ENCODE peak calls at places on chromosome 1, in nine cellular contexts. One of them, this sample, is unnamed.

GRCh38 chr1:241631674-241632073 is 8.5 kb downstream of the CHML start:
- DNase-seq in GM12891: no peak
- DNase-seq in lower leg skin: no peak
- DNase-seq in suprapubic skin: no peak
- DNase-seq in heart left ventricle: no peak
- DNase-seq in A549: no peak
- DNase-seq in adrenal gland: no peak
- DNase-seq in ovary: no peak
- DNase-seq in tibial nerve: no peak
- DNase-seq in this sample: no peak

GRCh38 chr1:101943237-101943636 is 53.5 kb downstream of the OLFM3 start:
- DNase-seq in adrenal gland: no peak
- DNase-seq in lower leg skin: no peak
- DNase-seq in ovary: no peak
- DNase-seq in A549: no peak
- DNase-seq in suprapubic skin: no peak
- DNase-seq in heart left ventricle: no peak
- DNase-seq in GM12891: no peak
- DNase-seq in tibial nerve: no peak
- DNase-seq in this sample: no peak

GRCh38 chr1:211698161-211699026 is 23.0 kb upstream of the NEK2 start:
- DNase-seq in GM12891: peak; percentile 63
- DNase-seq in heart left ventricle: peak; percentile 89
- DNase-seq in adrenal gland: peak; percentile 89
- DNase-seq in ovary: peak; percentile 76
- DNase-seq in suprapubic skin: peak; percentile 86
- DNase-seq in A549: peak; percentile 81
- DNase-seq in lower leg skin: peak; percentile 93
- DNase-seq in tibial nerve: peak; percentile 78
- DNase-seq in this sample: peak; percentile 70

GRCh38 chr1:76074321-76075187 is at the start of gene ST6GALNAC3:
- DNase-seq in ovary: peak; percentile 88
- DNase-seq in suprapubic skin: peak; percentile 83
- DNase-seq in tibial nerve: peak; percentile 54
- DNase-seq in lower leg skin: peak; percentile 93
- DNase-seq in A549: peak; percentile 44
- DNase-seq in heart left ventricle: peak; percentile 88
- DNase-seq in GM12891: peak; percentile 38
- DNase-seq in adrenal gland: peak; percentile 71
- DNase-seq in this sample: no peak

GRCh38 chr1:196196486-196196885 is 411.8 kb downstream of the KCNT2 start:
- DNase-seq in tibial nerve: no peak
- DNase-seq in lower leg skin: no peak
- DNase-seq in suprapubic skin: no peak
- DNase-seq in heart left ventricle: no peak
- DNase-seq in adrenal gland: no peak
- DNase-seq in A549: no peak
- DNase-seq in GM12891: no peak
- DNase-seq in ovary: no peak
- DNase-seq in this sample: no peak

GRCh38 chr1:113905435-113905861 is 322 bp downstream of the DCLRE1B start:
- DNase-seq in heart left ventricle: peak; percentile 62
- DNase-seq in suprapubic skin: no peak
- DNase-seq in tibial nerve: peak; percentile 8
- DNase-seq in GM12891: peak; percentile 27
- DNase-seq in ovary: no peak
- DNase-seq in A549: no peak
- DNase-seq in lower leg skin: no peak
- DNase-seq in adrenal gland: no peak
- DNase-seq in this sample: no peak

GRCh38 chr1:25631750-25632495 is 15.3 kb downstream of the MAN1C1 start:
- DNase-seq in lower leg skin: peak; percentile 84
- DNase-seq in A549: no peak
- DNase-seq in ovary: peak; percentile 64
- DNase-seq in adrenal gland: no peak
- DNase-seq in suprapubic skin: no peak
- DNase-seq in tibial nerve: no peak
- DNase-seq in GM12891: no peak
- DNase-seq in heart left ventricle: no peak
- DNase-seq in this sample: no peak

GRCh38 chr1:93324486-93325464 is 20.9 kb upstream of the DR1 start:
- DNase-seq in heart left ventricle: no peak
- DNase-seq in ovary: no peak
- DNase-seq in lower leg skin: no peak
- DNase-seq in adrenal gland: no peak
- DNase-seq in A549: peak; percentile 54
- DNase-seq in suprapubic skin: no peak
- DNase-seq in tibial nerve: no peak
- DNase-seq in GM12891: no peak
- DNase-seq in this sample: no peak

GRCh38 chr1:229287257-229287656 is 16.3 kb downstream of the RAB4A start:
- DNase-seq in A549: no peak
- DNase-seq in suprapubic skin: no peak
- DNase-seq in tibial nerve: no peak
- DNase-seq in heart left ventricle: no peak
- DNase-seq in GM12891: no peak
- DNase-seq in lower leg skin: no peak
- DNase-seq in ovary: no peak
- DNase-seq in adrenal gland: no peak
- DNase-seq in this sample: no peak

GRCh38 chr1:46491500-46492268 is 2.0 kb downstream of the DMBX1 start:
- DNase-seq in GM12891: no peak
- DNase-seq in lower leg skin: no peak
- DNase-seq in heart left ventricle: no peak
- DNase-seq in ovary: no peak
- DNase-seq in suprapubic skin: no peak
- DNase-seq in tibial nerve: no peak
- DNase-seq in adrenal gland: no peak
- DNase-seq in A549: no peak
- DNase-seq in this sample: no peak

GRCh38 chr1:30492451-30492850 is 230.9 kb downstream of the MATN1 start:
- DNase-seq in adrenal gland: no peak
- DNase-seq in lower leg skin: no peak
- DNase-seq in tibial nerve: no peak
- DNase-seq in heart left ventricle: no peak
- DNase-seq in suprapubic skin: no peak
- DNase-seq in GM12891: no peak
- DNase-seq in ovary: peak; percentile 1
- DNase-seq in A549: no peak
- DNase-seq in this sample: no peak

GRCh38 chr1:154178856-154179811 is 12.8 kb downstream of the TPM3 start:
- DNase-seq in suprapubic skin: no peak
- DNase-seq in heart left ventricle: no peak
- DNase-seq in tibial nerve: no peak
- DNase-seq in adrenal gland: peak; percentile 57
- DNase-seq in GM12891: no peak
- DNase-seq in A549: no peak
- DNase-seq in ovary: no peak
- DNase-seq in lower leg skin: no peak
- DNase-seq in this sample: no peak

GRCh38 chr1:237033804-237034203 is 8.2 kb upstream of the RYR2 start:
- DNase-seq in A549: no peak
- DNase-seq in ovary: no peak
- DNase-seq in tibial nerve: no peak
- DNase-seq in adrenal gland: no peak
- DNase-seq in GM12891: no peak
- DNase-seq in heart left ventricle: no peak
- DNase-seq in suprapubic skin: no peak
- DNase-seq in lower leg skin: no peak
- DNase-seq in this sample: no peak

GRCh38 chr1:89998306-89998705 is 3.4 kb downstream of the ZNF326 start:
- DNase-seq in tibial nerve: no peak
- DNase-seq in A549: no peak
- DNase-seq in GM12891: no peak
- DNase-seq in adrenal gland: no peak
- DNase-seq in ovary: no peak
- DNase-seq in heart left ventricle: no peak
- DNase-seq in lower leg skin: no peak
- DNase-seq in suprapubic skin: no peak
- DNase-seq in this sample: no peak

GRCh38 chr1:23691499-23692307 is at the start of gene RPL11:
- DNase-seq in suprapubic skin: peak; percentile 97
- DNase-seq in A549: peak; percentile 95
- DNase-seq in ovary: peak; percentile 93
- DNase-seq in GM12891: peak; percentile 85
- DNase-seq in adrenal gland: peak; percentile 95
- DNase-seq in heart left ventricle: peak; percentile 93
- DNase-seq in tibial nerve: peak; percentile 91
- DNase-seq in lower leg skin: peak; percentile 98
- DNase-seq in this sample: peak; percentile 72
- TF ChIP-seq POLR2A in suprapubic skin: peak; percentile 58
- TF ChIP-seq POLR2A in A549: peak; percentile 76
- TF ChIP-seq POLR2A in ovary: peak; percentile 80
- TF ChIP-seq POLR2A in GM12891: peak; percentile 99
- TF ChIP-seq POLR2A in adrenal gland: peak; percentile 75
- TF ChIP-seq POLR2A in heart left ventricle: peak; percentile 57
- TF ChIP-seq POLR2A in tibial nerve: peak; percentile 71
- TF ChIP-seq POLR2A in lower leg skin: no peak
- TF ChIP-seq POLR2A in this sample: peak; percentile 71

GRCh38 chr1:32893198-32894018 is 7.1 kb downstream of the HPCA start:
- DNase-seq in tibial nerve: no peak
- DNase-seq in heart left ventricle: no peak
- DNase-seq in ovary: peak; percentile 68
- DNase-seq in GM12891: no peak
- DNase-seq in adrenal gland: no peak
- DNase-seq in lower leg skin: no peak
- DNase-seq in A549: peak; percentile 38
- DNase-seq in suprapubic skin: no peak
- DNase-seq in this sample: no peak

GRCh38 chr1:32894681-32895080 is 6.5 kb downstream of the TMEM54 start:
- DNase-seq in GM12891: no peak
- DNase-seq in A549: no peak
- DNase-seq in lower leg skin: no peak
- DNase-seq in heart left ventricle: no peak
- DNase-seq in ovary: peak; percentile 30
- DNase-seq in suprapubic skin: no peak
- DNase-seq in tibial nerve: no peak
- DNase-seq in adrenal gland: no peak
- DNase-seq in this sample: no peak

GRCh38 chr1:32895325-32896215 is 5.6 kb downstream of the TMEM54 start:
- DNase-seq in lower leg skin: no peak
- DNase-seq in suprapubic skin: no peak
- DNase-seq in A549: no peak
- DNase-seq in tibial nerve: no peak
- DNase-seq in heart left ventricle: no peak
- DNase-seq in GM12891: no peak
- DNase-seq in ovary: peak; percentile 35
- DNase-seq in adrenal gland: no peak
- DNase-seq in this sample: no peak

GRCh38 chr1:32892368-32893197 is 6.3 kb downstream of the HPCA start:
- DNase-seq in lower leg skin: no peak
- DNase-seq in A549: peak; percentile 44
- DNase-seq in suprapubic skin: no peak
- DNase-seq in GM12891: peak; percentile 69
- DNase-seq in heart left ventricle: no peak
- DNase-seq in adrenal gland: no peak
- DNase-seq in tibial nerve: no peak
- DNase-seq in ovary: peak; percentile 62
- DNase-seq in this sample: no peak

GRCh38 chr1:32894019-32894600 is 7.1 kb downstream of the TMEM54 start:
- DNase-seq in suprapubic skin: no peak
- DNase-seq in ovary: peak; percentile 40
- DNase-seq in heart left ventricle: no peak
- DNase-seq in lower leg skin: no peak
- DNase-seq in A549: no peak
- DNase-seq in adrenal gland: no peak
- DNase-seq in tibial nerve: no peak
- DNase-seq in GM12891: no peak
- DNase-seq in this sample: no peak
- TF ChIP-seq POLR2A in suprapubic skin: no peak
- TF ChIP-seq POLR2A in ovary: no peak
- TF ChIP-seq POLR2A in heart left ventricle: no peak
- TF ChIP-seq POLR2A in lower leg skin: no peak
- TF ChIP-seq POLR2A in A549: no peak
- TF ChIP-seq POLR2A in adrenal gland: no peak
- TF ChIP-seq POLR2A in tibial nerve: no peak
- TF ChIP-seq POLR2A in GM12891: no peak
- TF ChIP-seq POLR2A in this sample: no peak

DNA sequence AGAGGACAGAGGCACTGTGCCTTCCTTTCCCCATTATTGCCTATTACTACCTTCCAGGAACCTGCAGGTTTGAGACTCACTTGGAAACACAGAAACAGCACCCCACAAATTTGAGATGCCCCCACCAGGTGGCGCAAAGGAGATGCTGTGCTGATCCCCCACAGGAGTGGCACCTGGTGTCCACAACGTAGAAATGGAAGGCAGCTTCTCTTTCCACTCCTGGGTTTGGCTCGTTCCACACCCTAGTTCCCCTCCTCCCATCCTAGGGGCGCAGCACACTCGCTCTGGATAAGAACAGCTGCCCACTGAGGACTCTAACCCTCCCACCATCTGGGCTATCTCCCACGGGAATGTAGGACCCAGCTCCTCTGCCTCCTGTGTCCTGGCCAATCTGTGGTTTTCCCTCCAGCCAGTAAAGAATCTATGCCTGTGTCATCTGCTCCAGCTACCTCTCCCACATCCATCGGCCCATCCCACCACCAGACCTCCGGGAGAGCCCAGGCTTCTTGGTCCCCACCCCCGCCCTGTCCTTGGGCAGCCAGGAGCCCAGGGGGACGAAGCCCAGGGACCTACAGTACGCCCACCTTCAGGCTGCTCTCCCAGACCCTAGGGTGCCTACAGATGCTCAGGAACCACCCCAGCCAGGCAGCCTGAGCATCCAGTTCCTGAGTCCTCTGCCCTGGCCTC is 663 bp downstream of the THBS3 start:
- DNase-seq in adrenal gland: peak; percentile 91
- DNase-seq in heart left ventricle: peak; percentile 86
- DNase-seq in GM12891: peak; percentile 86
- DNase-seq in tibial nerve: peak; percentile 94
- DNase-seq in suprapubic skin: peak; percentile 91
- DNase-seq in ovary: peak; percentile 89
- DNase-seq in lower leg skin: peak; percentile 96
- DNase-seq in A549: peak; percentile 84
- DNase-seq in this sample: peak; percentile 65
- TF ChIP-seq POLR2A in adrenal gland: no peak
- TF ChIP-seq POLR2A in heart left ventricle: no peak
- TF ChIP-seq POLR2A in GM12891: no peak
- TF ChIP-seq POLR2A in tibial nerve: peak; percentile 45
- TF ChIP-seq POLR2A in suprapubic skin: no peak
- TF ChIP-seq POLR2A in ovary: peak; percentile 49
- TF ChIP-seq POLR2A in lower leg skin: no peak
- TF ChIP-seq POLR2A in A549: no peak
- TF ChIP-seq POLR2A in this sample: no peak

DNA sequence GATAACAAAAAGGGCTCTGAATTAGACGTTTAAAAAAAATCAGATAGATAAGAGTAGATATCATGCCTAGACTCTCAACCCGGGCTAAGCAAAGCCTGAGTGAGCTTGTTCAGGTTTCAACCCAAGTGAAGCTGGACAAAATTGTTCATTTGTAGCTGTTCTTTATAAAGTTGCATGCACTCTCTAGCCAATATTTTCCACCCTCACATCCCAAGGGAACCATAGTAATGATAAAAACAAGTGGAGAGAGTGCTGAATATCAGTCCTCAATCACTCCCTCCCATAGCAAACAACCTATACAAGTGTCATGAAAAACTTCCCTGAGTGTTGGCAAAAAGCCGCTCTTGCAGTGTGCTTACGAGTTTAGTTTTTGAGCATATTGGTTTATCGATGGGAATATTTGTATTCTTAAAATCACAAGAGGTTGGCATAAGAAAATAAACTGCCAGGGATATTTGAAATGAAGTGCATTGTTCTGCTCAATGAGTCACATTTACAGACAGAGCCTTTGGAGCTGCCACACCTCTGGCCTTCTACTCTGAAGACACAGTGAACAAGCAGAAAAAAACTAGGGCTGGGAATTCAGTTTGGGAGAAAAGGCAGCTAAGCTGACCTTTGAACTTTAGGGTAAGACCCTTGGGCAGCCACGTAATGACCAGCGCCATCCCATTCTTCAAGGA is 2.2 kb upstream of the CLCA2 start:
- DNase-seq in adrenal gland: no peak
- DNase-seq in GM12891: no peak
- DNase-seq in suprapubic skin: no peak
- DNase-seq in ovary: no peak
- DNase-seq in A549: no peak
- DNase-seq in heart left ventricle: no peak
- DNase-seq in tibial nerve: no peak
- DNase-seq in lower leg skin: no peak
- DNase-seq in this sample: no peak
- TF ChIP-seq POLR2A in adrenal gland: no peak
- TF ChIP-seq POLR2A in GM12891: no peak
- TF ChIP-seq POLR2A in suprapubic skin: no peak
- TF ChIP-seq POLR2A in ovary: no peak
- TF ChIP-seq POLR2A in A549: no peak
- TF ChIP-seq POLR2A in heart left ventricle: no peak
- TF ChIP-seq POLR2A in tibial nerve: no peak
- TF ChIP-seq POLR2A in lower leg skin: no peak
- TF ChIP-seq POLR2A in this sample: no peak

This sample was measured in H54.